ENCODE peak calls at places on chromosomes 5 and 9, in four cellular contexts. M is left lung; Y is CD8-positive, alpha-beta T cell; D is small intestine. H is an unnamed sample.

GRCh38 chr5:91206734-91207133 is 176.4 kb downstream of the ARRDC3 start:
- DNase-seq in Y (no peak), M (no peak), D (no peak), H (no peak)

GRCh38 chr5:159518361-159518760 is 188.1 kb upstream of the IL12B start:
- DNase-seq in Y (no peak), M (no peak), D (no peak), H (no peak)

GRCh38 chr5:52846443-52846842 is 58.7 kb downstream of the ITGA1 start:
- DNase-seq in Y (no peak), D (no peak), M (no peak), H (no peak)

GRCh38 chr5:77008413-77008812 is 21.8 kb upstream of the AGGF1 start:
- DNase-seq in D (no peak), Y (no peak), M (no peak), H (no peak)

GRCh38 chr5:167284491-167284890 is 1007.0 kb upstream of the WWC1 start:
- DNase-seq in D (no peak), M (no peak), Y (no peak), H (no peak)

GRCh38 chr9:20823051-20823450 is 139.0 kb downstream of the FOCAD start:
- DNase-seq in Y (no peak), D (no peak), M (no peak), H (no peak)

GRCh38 chr9:76655970-76656369 is 108.3 kb upstream of the PCA3 start:
- DNase-seq in D (no peak), Y (no peak), M (no peak), H (no peak)

GRCh38 chr9:94083384-94083783 is 880 bp upstream of the PTPDC1 start:
- DNase-seq in M (no peak), Y (no peak), D (no peak), H (no peak)

GRCh38 chr5:89374818-89375521 is 492.0 kb upstream of the MEF2C start:
- DNase-seq in D (no peak), Y (no peak), M (no peak), H (no peak)

DNA sequence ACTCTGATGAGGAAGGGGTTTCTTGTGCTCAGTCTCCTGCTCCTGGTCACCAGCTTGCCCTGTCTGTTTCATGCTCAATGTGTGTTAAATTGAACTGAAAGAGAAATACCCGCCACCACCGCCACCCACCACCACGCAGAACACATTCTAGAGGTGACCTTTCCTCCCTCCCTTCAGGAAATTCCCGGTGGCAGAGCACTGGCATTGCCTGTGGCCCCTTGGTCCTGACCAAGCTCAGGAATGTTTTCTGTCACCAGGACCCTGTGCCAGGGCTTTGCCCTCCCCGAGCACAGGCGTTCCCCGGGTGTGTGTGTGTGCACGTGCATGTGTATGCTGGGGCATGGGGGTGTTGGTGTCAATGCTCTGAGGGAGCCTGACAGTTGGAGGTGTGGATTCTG is 10.2 kb upstream of the SLC25A51 start:
- DNase-seq in M (no peak), Y (no peak), D (no peak), H (no peak)
- H3K27me3 ChIP-seq in M (no peaks in the 10 kb centered on the region), Y (no peaks in the 10 kb centered on the region), D (no peaks in the 10 kb centered on the region), H (no peaks in the 10 kb centered on the region)

GRCh38 chr5:123709422-123709821 is 197.4 kb downstream of the CSNK1G3 start:
- DNase-seq in D (no peak), M (no peak), Y (no peak), H (no peak)
- H3K4me3 ChIP-seq in D (no peak overlapping the region), M (no peak overlapping the region), Y (no peak overlapping the region), H (no peak overlapping the region)

GRCh38 chr5:149630337-149630736 is 49.0 kb downstream of the ARHGEF37 start:
- DNase-seq in Y (no peak), M (no peak), D (no peak), H (no peak)

GRCh38 chr5:149628846-149629388 is 47.6 kb downstream of the ARHGEF37 start:
- DNase-seq in Y (no peak), M (no peak), D (no peak), H (no peak)

GRCh38 chr5:149628221-149628620 is 46.9 kb downstream of the ARHGEF37 start:
- DNase-seq in Y (no peak), D (no peak), M (no peak), H (no peak)

GRCh38 chr5:149629421-149629820 is 48.1 kb downstream of the ARHGEF37 start:
- DNase-seq in D (no peak), Y (no peak), M (no peak), H (no peak)

GRCh38 chr5:149627070-149627469 is 45.8 kb downstream of the ARHGEF37 start:
- DNase-seq in Y (no peak), M (no peak), D (peak; percentile 59), H (no peak)
- H3K36me3 ChIP-seq in Y (no peaks in the 10 kb centered on the region), M (no peaks in the 10 kb centered on the region), D (peaks cover 9% of the 10 kb centered on the region), H (peaks cover 8% of the 10 kb centered on the region)

GRCh38 chr9:137168907-137169763 is 716 bp downstream of the LRRC26 start:
- DNase-seq in Y (no peak), M (no peak), D (peak; percentile 67), H (no peak)
- H3K27me3 ChIP-seq in Y (peaks cover 16% of the 10 kb centered on the region), M (peaks cover 66% of the 10 kb centered on the region), D (peaks cover 6% of the 10 kb centered on the region), H (peaks cover 2% of the 10 kb centered on the region)

GRCh38 chr9:108272350-108272899 is 583.4 kb downstream of the ACTL7B start:
- DNase-seq in D (peak; percentile 72), Y (no peak), M (peak; percentile 58), H (no peak)
- H3K4me3 ChIP-seq in D (no peak overlapping the region), Y (no peak overlapping the region), M (no peak overlapping the region), H (no peak overlapping the region)

GRCh38 chr9:100294806-100295205 is 57.9 kb downstream of the TEX10 start:
- DNase-seq in Y (no peak), D (no peak), M (no peak), H (no peak)
- H3K36me3 ChIP-seq in Y (peaks cover 10% of the 10 kb centered on the region), D (peaks cover 10% of the 10 kb centered on the region), M (no peaks in the 10 kb centered on the region), H (peaks cover 21% of the 10 kb centered on the region)

DNA sequence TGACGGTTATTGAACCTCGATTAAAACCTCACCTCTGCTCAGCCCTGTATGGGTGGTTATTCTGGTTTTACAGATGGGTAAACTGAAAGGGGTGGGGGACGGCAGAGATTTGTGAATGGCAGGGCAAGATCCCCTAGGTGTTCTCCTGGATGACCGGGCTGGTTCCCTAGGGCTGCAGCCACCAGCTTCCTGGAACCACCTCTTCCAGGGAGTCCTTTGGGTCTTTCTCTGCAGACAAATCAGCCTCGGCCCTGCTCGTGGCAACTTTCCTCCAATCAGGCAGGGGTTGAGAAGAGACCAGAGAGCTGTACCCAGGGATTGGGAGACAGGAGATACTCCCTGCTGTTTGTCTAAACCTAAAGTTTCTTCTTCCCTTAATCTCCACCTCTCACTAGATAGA is 5.2 kb upstream of the MSX2 start:
- DNase-seq in Y (no peak), M (no peak), D (no peak), H (no peak)
- H3K27me3 ChIP-seq in Y (peaks cover 23% of the 10 kb centered on the region), M (peaks cover 66% of the 10 kb centered on the region), D (peaks cover 12% of the 10 kb centered on the region), H (no peaks in the 10 kb centered on the region)

GRCh38 chr5:58322453-58322852 is 137.4 kb downstream of the PLK2 start:
- DNase-seq in M (no peak), D (no peak), Y (no peak), H (no peak)
- H3K4me3 ChIP-seq in M (no peak overlapping the region), D (no peak overlapping the region), Y (no peak overlapping the region), H (no peak overlapping the region)

H was measured in aorta.